ENCODE peak calls at places on chromosomes 13 and 19, in six cellular contexts. One of them, this sample, is unnamed.

GRCh38 chr13:79402074-79402635 is 3.9 kb downstream of the RBM26 start:
- DNase-seq in H1: no peak
- DNase-seq in GM12878: no peak
- DNase-seq in SK-N-SH: no peak
- DNase-seq in K562: peak
- DNase-seq in HepG2: no peak
- DNase-seq in this sample: no peak

GRCh38 chr19:17671906-17672305 is 16.2 kb downstream of the UNC13A start:
- DNase-seq in H1: peak
- DNase-seq in GM12878: no peak
- DNase-seq in SK-N-SH: peak
- DNase-seq in K562: peak
- DNase-seq in HepG2: peak
- DNase-seq in this sample: peak

GRCh38 chr19:16715613-16716012 is 4.0 kb upstream of the NWD1 start:
- DNase-seq in H1: no peak
- DNase-seq in GM12878: no peak
- DNase-seq in SK-N-SH: no peak
- DNase-seq in K562: no peak
- DNase-seq in HepG2: no peak
- DNase-seq in this sample: no peak

GRCh38 chr13:45713106-45713690 is 11.1 kb downstream of the CBY2 start:
- DNase-seq in H1: no peak
- DNase-seq in GM12878: no peak
- DNase-seq in SK-N-SH: no peak
- DNase-seq in K562: no peak
- DNase-seq in HepG2: no peak
- DNase-seq in this sample: no peak

GRCh38 chr13:27339299-27339698 is 68.7 kb downstream of the RASL11A start:
- DNase-seq in H1: peak
- DNase-seq in GM12878: no peak
- DNase-seq in SK-N-SH: peak
- DNase-seq in K562: peak
- DNase-seq in HepG2: peak
- DNase-seq in this sample: peak

GRCh38 chr19:14517840-14518505 is at the start of gene DNAJB1:
- DNase-seq in H1: peak
- DNase-seq in GM12878: no peak
- DNase-seq in SK-N-SH: peak
- DNase-seq in K562: peak
- DNase-seq in HepG2: peak
- DNase-seq in this sample: no peak

GRCh38 chr13:99661791-99662190 is 160.5 kb downstream of the TM9SF2 start:
- DNase-seq in H1: peak
- DNase-seq in GM12878: no peak
- DNase-seq in SK-N-SH: no peak
- DNase-seq in K562: no peak
- DNase-seq in HepG2: no peak
- DNase-seq in this sample: no peak

GRCh38 chr13:32278456-32278855 is 36.7 kb downstream of the ZAR1L start:
- DNase-seq in H1: no peak
- DNase-seq in GM12878: no peak
- DNase-seq in SK-N-SH: no peak
- DNase-seq in K562: no peak
- DNase-seq in HepG2: no peak
- DNase-seq in this sample: no peak

GRCh38 chr19:19488041-19488874 is 27.1 kb downstream of the TSSK6 start:
- DNase-seq in H1: no peak
- DNase-seq in GM12878: no peak
- DNase-seq in SK-N-SH: peak
- DNase-seq in K562: peak
- DNase-seq in HepG2: no peak
- DNase-seq in this sample: no peak

GRCh38 chr19:38470788-38471480 is 37.4 kb downstream of the RYR1 start:
- DNase-seq in H1: no peak
- DNase-seq in GM12878: no peak
- DNase-seq in SK-N-SH: no peak
- DNase-seq in K562: no peak
- DNase-seq in HepG2: no peak
- DNase-seq in this sample: no peak

GRCh38 chr13:45564108-45564507 is 51.4 kb downstream of the ERICH6B start:
- DNase-seq in H1: no peak
- DNase-seq in GM12878: no peak
- DNase-seq in SK-N-SH: no peak
- DNase-seq in K562: no peak
- DNase-seq in HepG2: peak
- DNase-seq in this sample: no peak

GRCh38 chr13:97726664-97727235 is 226.7 kb upstream of the IPO5 start:
- DNase-seq in H1: no peak
- DNase-seq in GM12878: no peak
- DNase-seq in SK-N-SH: no peak
- DNase-seq in K562: no peak
- DNase-seq in HepG2: no peak
- DNase-seq in this sample: no peak

GRCh38 chr19:51078104-51078503 is 4.6 kb downstream of the KLK14 start:
- DNase-seq in H1: no peak
- DNase-seq in GM12878: no peak
- DNase-seq in SK-N-SH: no peak
- DNase-seq in K562: no peak
- DNase-seq in HepG2: no peak
- DNase-seq in this sample: no peak

GRCh38 chr19:1811942-1812425 is at the start of gene ATP8B3:
- DNase-seq in H1: peak
- DNase-seq in GM12878: no peak
- DNase-seq in SK-N-SH: peak
- DNase-seq in K562: no peak
- DNase-seq in HepG2: no peak
- DNase-seq in this sample: no peak

GRCh38 chr13:113428871-113429607 is 24.2 kb downstream of the ADPRHL1 start:
- DNase-seq in H1: no peak
- DNase-seq in GM12878: no peak
- DNase-seq in SK-N-SH: no peak
- DNase-seq in K562: no peak
- DNase-seq in HepG2: no peak
- DNase-seq in this sample: no peak

GRCh38 chr13:108213946-108214345 is 1.4 kb downstream of the LIG4 start:
- DNase-seq in H1: no peak
- DNase-seq in GM12878: no peak
- DNase-seq in SK-N-SH: no peak
- DNase-seq in K562: no peak
- DNase-seq in HepG2: no peak
- DNase-seq in this sample: no peak

GRCh38 chr19:36256064-36256463 is 41.2 kb downstream of the ZNF146 start:
- DNase-seq in H1: no peak
- DNase-seq in GM12878: no peak
- DNase-seq in SK-N-SH: no peak
- DNase-seq in K562: no peak
- DNase-seq in HepG2: no peak
- DNase-seq in this sample: no peak

GRCh38 chr19:5559804-5560133 is 8.0 kb downstream of the TINCR start:
- DNase-seq in H1: no peak
- DNase-seq in GM12878: no peak
- DNase-seq in SK-N-SH: peak
- DNase-seq in K562: no peak
- DNase-seq in HepG2: no peak
- DNase-seq in this sample: no peak

GRCh38 chr19:38266981-38267597 is 2.7 kb downstream of the SPINT2 start:
- DNase-seq in H1: no peak
- DNase-seq in GM12878: no peak
- DNase-seq in SK-N-SH: no peak
- DNase-seq in K562: peak
- DNase-seq in HepG2: peak
- DNase-seq in this sample: peak

GRCh38 chr19:3479177-3479818 is 1.0 kb downstream of the SMIM24 start:
- DNase-seq in H1: peak
- DNase-seq in GM12878: no peak
- DNase-seq in SK-N-SH: peak
- DNase-seq in K562: peak
- DNase-seq in HepG2: no peak
- DNase-seq in this sample: peak

GRCh38 chr13:76512676-76513277 is 373.4 kb downstream of the KCTD12 start:
- DNase-seq in H1: no peak
- DNase-seq in GM12878: no peak
- DNase-seq in SK-N-SH: peak
- DNase-seq in K562: no peak
- DNase-seq in HepG2: no peak
- DNase-seq in this sample: no peak
- TF ChIP-seq JUND in H1: no peak
- TF ChIP-seq JUND in GM12878: no peak
- TF ChIP-seq JUND in SK-N-SH: peak
- TF ChIP-seq JUND in K562: no peak
- TF ChIP-seq JUND in HepG2: no peak
- TF ChIP-seq JUND in this sample: no peak

GRCh38 chr19:44749318-44749717 is 810 bp downstream of the BCL3 start:
- DNase-seq in H1: no peak
- DNase-seq in GM12878: no peak
- DNase-seq in SK-N-SH: no peak
- DNase-seq in K562: no peak
- DNase-seq in HepG2: no peak
- DNase-seq in this sample: no peak
- H3K9ac ChIP-seq in H1: no peak
- H3K9ac ChIP-seq in GM12878: peak
- H3K9ac ChIP-seq in SK-N-SH: peak
- H3K9ac ChIP-seq in K562: peak
- H3K9ac ChIP-seq in HepG2: peak
- H3K9ac ChIP-seq in this sample: peak

GRCh38 chr19:9161427-9161826 is 17.4 kb upstream of the OR7D2 start:
- DNase-seq in H1: no peak
- DNase-seq in GM12878: no peak
- DNase-seq in SK-N-SH: no peak
- DNase-seq in K562: no peak
- DNase-seq in HepG2: no peak
- DNase-seq in this sample: no peak

GRCh38 chr19:9155591-9155990 is 15.4 kb downstream of the ZNF317 start:
- DNase-seq in H1: no peak
- DNase-seq in GM12878: no peak
- DNase-seq in SK-N-SH: no peak
- DNase-seq in K562: no peak
- DNase-seq in HepG2: no peak
- DNase-seq in this sample: no peak

GRCh38 chr19:9159891-9160290 is 18.9 kb upstream of the OR7D2 start:
- DNase-seq in H1: no peak
- DNase-seq in GM12878: no peak
- DNase-seq in SK-N-SH: no peak
- DNase-seq in K562: no peak
- DNase-seq in HepG2: no peak
- DNase-seq in this sample: no peak

GRCh38 chr19:9151367-9151766 is 11.2 kb downstream of the ZNF317 start:
- DNase-seq in H1: no peak
- DNase-seq in GM12878: no peak
- DNase-seq in SK-N-SH: no peak
- DNase-seq in K562: no peak
- DNase-seq in HepG2: no peak
- DNase-seq in this sample: no peak

GRCh38 chr19:9156304-9156703 is 16.1 kb downstream of the ZNF317 start:
- DNase-seq in H1: no peak
- DNase-seq in GM12878: no peak
- DNase-seq in SK-N-SH: no peak
- DNase-seq in K562: no peak
- DNase-seq in HepG2: no peak
- DNase-seq in this sample: no peak
- TF ChIP-seq JUND in H1: no peak
- TF ChIP-seq JUND in GM12878: no peak
- TF ChIP-seq JUND in SK-N-SH: no peak
- TF ChIP-seq JUND in K562: no peak
- TF ChIP-seq JUND in HepG2: no peak
- TF ChIP-seq JUND in this sample: no peak

GRCh38 chr19:41877490-41877876 is 404 bp downstream of the CD79A start:
- DNase-seq in H1: peak
- DNase-seq in GM12878: no peak
- DNase-seq in SK-N-SH: no peak
- DNase-seq in K562: peak
- DNase-seq in HepG2: no peak
- DNase-seq in this sample: no peak

GRCh38 chr19:41880329-41880708 is 2.7 kb upstream of the ARHGEF1 start:
- DNase-seq in H1: no peak
- DNase-seq in GM12878: no peak
- DNase-seq in SK-N-SH: no peak
- DNase-seq in K562: no peak
- DNase-seq in HepG2: no peak
- DNase-seq in this sample: no peak

GRCh38 chr19:41879670-41880328 is 2.7 kb downstream of the CD79A start:
- DNase-seq in H1: no peak
- DNase-seq in GM12878: no peak
- DNase-seq in SK-N-SH: no peak
- DNase-seq in K562: no peak
- DNase-seq in HepG2: no peak
- DNase-seq in this sample: no peak

GRCh38 chr19:41877916-41878905 is 1.1 kb downstream of the CD79A start:
- DNase-seq in H1: peak
- DNase-seq in GM12878: no peak
- DNase-seq in SK-N-SH: no peak
- DNase-seq in K562: peak
- DNase-seq in HepG2: no peak
- DNase-seq in this sample: no peak

GRCh38 chr19:41879080-41879479 is 2.0 kb downstream of the CD79A start:
- DNase-seq in H1: no peak
- DNase-seq in GM12878: no peak
- DNase-seq in SK-N-SH: no peak
- DNase-seq in K562: no peak
- DNase-seq in HepG2: no peak
- DNase-seq in this sample: no peak
- H3K9ac ChIP-seq in H1: no peak
- H3K9ac ChIP-seq in GM12878: peak
- H3K9ac ChIP-seq in SK-N-SH: no peak
- H3K9ac ChIP-seq in K562: peak
- H3K9ac ChIP-seq in HepG2: no peak
- H3K9ac ChIP-seq in this sample: no peak

GRCh38 chr19:33514885-33515485 is 6.6 kb downstream of the PEPD start:
- DNase-seq in H1: no peak
- DNase-seq in GM12878: no peak
- DNase-seq in SK-N-SH: no peak
- DNase-seq in K562: no peak
- DNase-seq in HepG2: no peak
- DNase-seq in this sample: no peak
- TF ChIP-seq JUND in H1: no peak
- TF ChIP-seq JUND in GM12878: no peak
- TF ChIP-seq JUND in SK-N-SH: no peak
- TF ChIP-seq JUND in K562: no peak
- TF ChIP-seq JUND in HepG2: no peak
- TF ChIP-seq JUND in this sample: no peak

GRCh38 chr19:48613852-48614435 is 932 bp downstream of the FAM83E start:
- DNase-seq in H1: no peak
- DNase-seq in GM12878: no peak
- DNase-seq in SK-N-SH: no peak
- DNase-seq in K562: no peak
- DNase-seq in HepG2: no peak
- DNase-seq in this sample: no peak
- H3K9ac ChIP-seq in H1: peak
- H3K9ac ChIP-seq in GM12878: no peak
- H3K9ac ChIP-seq in SK-N-SH: no peak
- H3K9ac ChIP-seq in K562: peak
- H3K9ac ChIP-seq in HepG2: no peak
- H3K9ac ChIP-seq in this sample: peak